ENCODE peak calls at places on chromosomes 7 and 10, in ten cellular contexts. One of them, this sample, is unnamed.

GRCh38 chr10:131199646-131200045 is 111.9 kb downstream of the TCERG1L start:
- DNase-seq in WERI-Rb-1: no peak
- DNase-seq in posterior vena cava: peak; percentile 9
- DNase-seq in AG04450: no peak
- DNase-seq in stimulated activated naive B cell treated with anti-CD40 and anti-IgM and Interleukin-4, amounts not matched to agents 10 μg/mL and 1 μg/mL and 100 μg/mL, for 72 hours: no peak
- DNase-seq in effector memory CD8-positive, alpha-beta T cell: no peak
- DNase-seq in NCI-H1694: no peak
- DNase-seq in T-cell: no peak
- DNase-seq in M059J: no peak
- DNase-seq in left kidney: peak; percentile 41
- DNase-seq in this sample: no peak

GRCh38 chr7:151057038-151057736 is 510 bp downstream of the CDK5 start:
- DNase-seq in AG04450: no peak
- DNase-seq in left kidney: no peak
- DNase-seq in M059J: no peak
- DNase-seq in stimulated activated naive B cell treated with anti-CD40 and anti-IgM and Interleukin-4, amounts not matched to agents 10 μg/mL and 1 μg/mL and 100 μg/mL, for 72 hours: no peak
- DNase-seq in posterior vena cava: no peak
- DNase-seq in effector memory CD8-positive, alpha-beta T cell: no peak
- DNase-seq in NCI-H1694: no peak
- DNase-seq in T-cell: no peak
- DNase-seq in WERI-Rb-1: peak; percentile 35
- DNase-seq in this sample: no peak

GRCh38 chr10:5449227-5449626 is 36.9 kb downstream of the NET1 start:
- DNase-seq in T-cell: no peak
- DNase-seq in stimulated activated naive B cell treated with anti-CD40 and anti-IgM and Interleukin-4, amounts not matched to agents 10 μg/mL and 1 μg/mL and 100 μg/mL, for 72 hours: no peak
- DNase-seq in left kidney: no peak
- DNase-seq in M059J: no peak
- DNase-seq in effector memory CD8-positive, alpha-beta T cell: no peak
- DNase-seq in posterior vena cava: no peak
- DNase-seq in NCI-H1694: no peak
- DNase-seq in AG04450: no peak
- DNase-seq in WERI-Rb-1: no peak
- DNase-seq in this sample: no peak

GRCh38 chr7:130912086-130912909 is 178.3 kb upstream of the KLF14 start:
- DNase-seq in T-cell: no peak
- DNase-seq in M059J: peak; percentile 96
- DNase-seq in WERI-Rb-1: no peak
- DNase-seq in stimulated activated naive B cell treated with anti-CD40 and anti-IgM and Interleukin-4, amounts not matched to agents 10 μg/mL and 1 μg/mL and 100 μg/mL, for 72 hours: no peak
- DNase-seq in left kidney: no peak
- DNase-seq in posterior vena cava: no peak
- DNase-seq in NCI-H1694: no peak
- DNase-seq in AG04450: peak; percentile 67
- DNase-seq in effector memory CD8-positive, alpha-beta T cell: no peak
- DNase-seq in this sample: no peak

GRCh38 chr10:55966131-55966530 is 394.9 kb downstream of the ZWINT start:
- DNase-seq in left kidney: no peak
- DNase-seq in effector memory CD8-positive, alpha-beta T cell: no peak
- DNase-seq in WERI-Rb-1: no peak
- DNase-seq in AG04450: no peak
- DNase-seq in NCI-H1694: no peak
- DNase-seq in M059J: no peak
- DNase-seq in stimulated activated naive B cell treated with anti-CD40 and anti-IgM and Interleukin-4, amounts not matched to agents 10 μg/mL and 1 μg/mL and 100 μg/mL, for 72 hours: no peak
- DNase-seq in posterior vena cava: no peak
- DNase-seq in T-cell: no peak
- DNase-seq in this sample: no peak

GRCh38 chr10:35040761-35041501 is 49.2 kb downstream of the CUL2 start:
- DNase-seq in M059J: peak; percentile 74
- DNase-seq in WERI-Rb-1: peak; percentile 54
- DNase-seq in T-cell: no peak
- DNase-seq in stimulated activated naive B cell treated with anti-CD40 and anti-IgM and Interleukin-4, amounts not matched to agents 10 μg/mL and 1 μg/mL and 100 μg/mL, for 72 hours: no peak
- DNase-seq in left kidney: no peak
- DNase-seq in posterior vena cava: no peak
- DNase-seq in AG04450: no peak
- DNase-seq in effector memory CD8-positive, alpha-beta T cell: no peak
- DNase-seq in NCI-H1694: no peak
- DNase-seq in this sample: no peak

GRCh38 chr7:48035967-48036478 is 680 bp downstream of the C7orf57 start:
- DNase-seq in left kidney: peak; percentile 72
- DNase-seq in effector memory CD8-positive, alpha-beta T cell: no peak
- DNase-seq in stimulated activated naive B cell treated with anti-CD40 and anti-IgM and Interleukin-4, amounts not matched to agents 10 μg/mL and 1 μg/mL and 100 μg/mL, for 72 hours: no peak
- DNase-seq in WERI-Rb-1: peak; percentile 19
- DNase-seq in posterior vena cava: peak; percentile 85
- DNase-seq in M059J: peak; percentile 26
- DNase-seq in AG04450: no peak
- DNase-seq in NCI-H1694: no peak
- DNase-seq in T-cell: no peak
- DNase-seq in this sample: no peak

GRCh38 chr10:117499248-117500105 is 43.1 kb upstream of the EMX2 start:
- DNase-seq in M059J: no peak
- DNase-seq in AG04450: no peak
- DNase-seq in NCI-H1694: no peak
- DNase-seq in stimulated activated naive B cell treated with anti-CD40 and anti-IgM and Interleukin-4, amounts not matched to agents 10 μg/mL and 1 μg/mL and 100 μg/mL, for 72 hours: no peak
- DNase-seq in T-cell: no peak
- DNase-seq in WERI-Rb-1: no peak
- DNase-seq in posterior vena cava: no peak
- DNase-seq in effector memory CD8-positive, alpha-beta T cell: no peak
- DNase-seq in left kidney: no peak
- DNase-seq in this sample: no peak

GRCh38 chr10:71429929-71430328 is 33.2 kb downstream of the CDH23 start:
- DNase-seq in stimulated activated naive B cell treated with anti-CD40 and anti-IgM and Interleukin-4, amounts not matched to agents 10 μg/mL and 1 μg/mL and 100 μg/mL, for 72 hours: no peak
- DNase-seq in NCI-H1694: no peak
- DNase-seq in WERI-Rb-1: peak; percentile 41
- DNase-seq in M059J: no peak
- DNase-seq in posterior vena cava: peak; percentile 30
- DNase-seq in T-cell: no peak
- DNase-seq in AG04450: no peak
- DNase-seq in left kidney: no peak
- DNase-seq in effector memory CD8-positive, alpha-beta T cell: no peak
- DNase-seq in this sample: no peak

GRCh38 chr7:39683216-39683845 is 60.0 kb downstream of the RALA start:
- DNase-seq in M059J: peak; percentile 39
- DNase-seq in AG04450: no peak
- DNase-seq in T-cell: no peak
- DNase-seq in effector memory CD8-positive, alpha-beta T cell: no peak
- DNase-seq in stimulated activated naive B cell treated with anti-CD40 and anti-IgM and Interleukin-4, amounts not matched to agents 10 μg/mL and 1 μg/mL and 100 μg/mL, for 72 hours: no peak
- DNase-seq in WERI-Rb-1: no peak
- DNase-seq in posterior vena cava: no peak
- DNase-seq in left kidney: peak; percentile 15
- DNase-seq in NCI-H1694: no peak
- DNase-seq in this sample: no peak

GRCh38 chr7:132002343-132002968 is 446.0 kb upstream of the PODXL start:
- DNase-seq in M059J: peak; percentile 19
- DNase-seq in WERI-Rb-1: no peak
- DNase-seq in T-cell: no peak
- DNase-seq in left kidney: no peak
- DNase-seq in posterior vena cava: no peak
- DNase-seq in AG04450: no peak
- DNase-seq in stimulated activated naive B cell treated with anti-CD40 and anti-IgM and Interleukin-4, amounts not matched to agents 10 μg/mL and 1 μg/mL and 100 μg/mL, for 72 hours: no peak
- DNase-seq in NCI-H1694: no peak
- DNase-seq in effector memory CD8-positive, alpha-beta T cell: no peak
- DNase-seq in this sample: no peak

GRCh38 chr10:23927926-23928325 is 281.0 kb upstream of the KIAA1217 start:
- DNase-seq in effector memory CD8-positive, alpha-beta T cell: no peak
- DNase-seq in left kidney: no peak
- DNase-seq in T-cell: no peak
- DNase-seq in NCI-H1694: no peak
- DNase-seq in posterior vena cava: no peak
- DNase-seq in M059J: no peak
- DNase-seq in WERI-Rb-1: no peak
- DNase-seq in stimulated activated naive B cell treated with anti-CD40 and anti-IgM and Interleukin-4, amounts not matched to agents 10 μg/mL and 1 μg/mL and 100 μg/mL, for 72 hours: no peak
- DNase-seq in AG04450: no peak
- DNase-seq in this sample: no peak

GRCh38 chr7:114825423-114825951 is 96.4 kb upstream of the MDFIC start:
- DNase-seq in AG04450: no peak
- DNase-seq in left kidney: no peak
- DNase-seq in WERI-Rb-1: no peak
- DNase-seq in M059J: no peak
- DNase-seq in T-cell: no peak
- DNase-seq in stimulated activated naive B cell treated with anti-CD40 and anti-IgM and Interleukin-4, amounts not matched to agents 10 μg/mL and 1 μg/mL and 100 μg/mL, for 72 hours: no peak
- DNase-seq in NCI-H1694: no peak
- DNase-seq in effector memory CD8-positive, alpha-beta T cell: no peak
- DNase-seq in posterior vena cava: no peak
- DNase-seq in this sample: peak; percentile 6

GRCh38 chr10:88408111-88408510 is 175.0 kb downstream of the RNLS start:
- DNase-seq in AG04450: no peak
- DNase-seq in M059J: no peak
- DNase-seq in NCI-H1694: no peak
- DNase-seq in effector memory CD8-positive, alpha-beta T cell: no peak
- DNase-seq in WERI-Rb-1: no peak
- DNase-seq in left kidney: no peak
- DNase-seq in posterior vena cava: no peak
- DNase-seq in T-cell: no peak
- DNase-seq in stimulated activated naive B cell treated with anti-CD40 and anti-IgM and Interleukin-4, amounts not matched to agents 10 μg/mL and 1 μg/mL and 100 μg/mL, for 72 hours: no peak
- DNase-seq in this sample: no peak

GRCh38 chr10:71727429-71728217 is 8.0 kb upstream of the C10orf105 start:
- DNase-seq in NCI-H1694: peak; percentile 55
- DNase-seq in effector memory CD8-positive, alpha-beta T cell: peak; percentile 74
- DNase-seq in left kidney: no peak
- DNase-seq in posterior vena cava: peak; percentile 91
- DNase-seq in stimulated activated naive B cell treated with anti-CD40 and anti-IgM and Interleukin-4, amounts not matched to agents 10 μg/mL and 1 μg/mL and 100 μg/mL, for 72 hours: peak; percentile 51
- DNase-seq in AG04450: no peak
- DNase-seq in WERI-Rb-1: no peak
- DNase-seq in M059J: peak; percentile 34
- DNase-seq in T-cell: peak; percentile 76
- DNase-seq in this sample: peak; percentile 51

GRCh38 chr10:17210361-17210760 is 8.9 kb upstream of the TRDMT1 start:
- DNase-seq in posterior vena cava: no peak
- DNase-seq in stimulated activated naive B cell treated with anti-CD40 and anti-IgM and Interleukin-4, amounts not matched to agents 10 μg/mL and 1 μg/mL and 100 μg/mL, for 72 hours: no peak
- DNase-seq in AG04450: no peak
- DNase-seq in NCI-H1694: no peak
- DNase-seq in T-cell: no peak
- DNase-seq in M059J: peak; percentile 23
- DNase-seq in WERI-Rb-1: no peak
- DNase-seq in effector memory CD8-positive, alpha-beta T cell: no peak
- DNase-seq in left kidney: no peak
- DNase-seq in this sample: no peak

GRCh38 chr10:75611081-75611971 is 179.9 kb downstream of the LRMDA start:
- DNase-seq in posterior vena cava: no peak
- DNase-seq in left kidney: no peak
- DNase-seq in stimulated activated naive B cell treated with anti-CD40 and anti-IgM and Interleukin-4, amounts not matched to agents 10 μg/mL and 1 μg/mL and 100 μg/mL, for 72 hours: no peak
- DNase-seq in NCI-H1694: no peak
- DNase-seq in WERI-Rb-1: no peak
- DNase-seq in AG04450: no peak
- DNase-seq in effector memory CD8-positive, alpha-beta T cell: no peak
- DNase-seq in T-cell: no peak
- DNase-seq in M059J: no peak
- DNase-seq in this sample: no peak

GRCh38 chr7:38411404-38411803 is 138.0 kb upstream of the TARP start:
- DNase-seq in WERI-Rb-1: peak; percentile 47
- DNase-seq in stimulated activated naive B cell treated with anti-CD40 and anti-IgM and Interleukin-4, amounts not matched to agents 10 μg/mL and 1 μg/mL and 100 μg/mL, for 72 hours: no peak
- DNase-seq in T-cell: no peak
- DNase-seq in AG04450: no peak
- DNase-seq in M059J: peak; percentile 25
- DNase-seq in left kidney: peak; percentile 12
- DNase-seq in effector memory CD8-positive, alpha-beta T cell: no peak
- DNase-seq in NCI-H1694: no peak
- DNase-seq in posterior vena cava: no peak
- DNase-seq in this sample: no peak

GRCh38 chr10:51389415-51390342 is 309.7 kb downstream of the CSTF2T start:
- DNase-seq in posterior vena cava: no peak
- DNase-seq in M059J: peak; percentile 90
- DNase-seq in stimulated activated naive B cell treated with anti-CD40 and anti-IgM and Interleukin-4, amounts not matched to agents 10 μg/mL and 1 μg/mL and 100 μg/mL, for 72 hours: peak; percentile 20
- DNase-seq in AG04450: peak; percentile 97
- DNase-seq in T-cell: no peak
- DNase-seq in left kidney: peak; percentile 39
- DNase-seq in WERI-Rb-1: peak; percentile 41
- DNase-seq in effector memory CD8-positive, alpha-beta T cell: no peak
- DNase-seq in NCI-H1694: peak; percentile 0
- DNase-seq in this sample: peak; percentile 19

GRCh38 chr10:122126763-122127659 is 138.0 kb downstream of the TACC2 start:
- DNase-seq in effector memory CD8-positive, alpha-beta T cell: no peak
- DNase-seq in WERI-Rb-1: no peak
- DNase-seq in M059J: peak; percentile 94
- DNase-seq in posterior vena cava: no peak
- DNase-seq in T-cell: no peak
- DNase-seq in stimulated activated naive B cell treated with anti-CD40 and anti-IgM and Interleukin-4, amounts not matched to agents 10 μg/mL and 1 μg/mL and 100 μg/mL, for 72 hours: no peak
- DNase-seq in left kidney: peak; percentile 62
- DNase-seq in NCI-H1694: no peak
- DNase-seq in AG04450: peak; percentile 89
- DNase-seq in this sample: no peak

GRCh38 chr10:128316925-128317324 is 190.7 kb upstream of the MKI67 start:
- DNase-seq in M059J: no peak
- DNase-seq in WERI-Rb-1: no peak
- DNase-seq in left kidney: no peak
- DNase-seq in NCI-H1694: no peak
- DNase-seq in posterior vena cava: no peak
- DNase-seq in stimulated activated naive B cell treated with anti-CD40 and anti-IgM and Interleukin-4, amounts not matched to agents 10 μg/mL and 1 μg/mL and 100 μg/mL, for 72 hours: no peak
- DNase-seq in effector memory CD8-positive, alpha-beta T cell: no peak
- DNase-seq in AG04450: no peak
- DNase-seq in T-cell: no peak
- DNase-seq in this sample: no peak

GRCh38 chr10:103888113-103888841 is 29.7 kb downstream of the STN1 start:
- DNase-seq in T-cell: no peak
- DNase-seq in stimulated activated naive B cell treated with anti-CD40 and anti-IgM and Interleukin-4, amounts not matched to agents 10 μg/mL and 1 μg/mL and 100 μg/mL, for 72 hours: no peak
- DNase-seq in M059J: peak; percentile 84
- DNase-seq in AG04450: peak; percentile 73
- DNase-seq in posterior vena cava: no peak
- DNase-seq in left kidney: peak; percentile 86
- DNase-seq in effector memory CD8-positive, alpha-beta T cell: no peak
- DNase-seq in NCI-H1694: peak; percentile 47
- DNase-seq in WERI-Rb-1: no peak
- DNase-seq in this sample: no peak

GRCh38 chr7:135856356-135857144 is 107.9 kb upstream of the FAM180A start:
- DNase-seq in WERI-Rb-1: no peak
- DNase-seq in NCI-H1694: no peak
- DNase-seq in stimulated activated naive B cell treated with anti-CD40 and anti-IgM and Interleukin-4, amounts not matched to agents 10 μg/mL and 1 μg/mL and 100 μg/mL, for 72 hours: no peak
- DNase-seq in T-cell: no peak
- DNase-seq in AG04450: no peak
- DNase-seq in left kidney: no peak
- DNase-seq in posterior vena cava: no peak
- DNase-seq in effector memory CD8-positive, alpha-beta T cell: no peak
- DNase-seq in M059J: peak; percentile 97
- DNase-seq in this sample: no peak

GRCh38 chr7:7178906-7179305 is 3.4 kb upstream of the C1GALT1 start:
- DNase-seq in posterior vena cava: no peak
- DNase-seq in NCI-H1694: no peak
- DNase-seq in effector memory CD8-positive, alpha-beta T cell: no peak
- DNase-seq in M059J: peak; percentile 83
- DNase-seq in stimulated activated naive B cell treated with anti-CD40 and anti-IgM and Interleukin-4, amounts not matched to agents 10 μg/mL and 1 μg/mL and 100 μg/mL, for 72 hours: no peak
- DNase-seq in WERI-Rb-1: no peak
- DNase-seq in left kidney: no peak
- DNase-seq in AG04450: no peak
- DNase-seq in T-cell: no peak
- DNase-seq in this sample: no peak

GRCh38 chr10:60963441-60964256 is 19.7 kb upstream of the RHOBTB1 start:
- DNase-seq in effector memory CD8-positive, alpha-beta T cell: no peak
- DNase-seq in NCI-H1694: no peak
- DNase-seq in stimulated activated naive B cell treated with anti-CD40 and anti-IgM and Interleukin-4, amounts not matched to agents 10 μg/mL and 1 μg/mL and 100 μg/mL, for 72 hours: no peak
- DNase-seq in T-cell: no peak
- DNase-seq in left kidney: no peak
- DNase-seq in WERI-Rb-1: no peak
- DNase-seq in M059J: peak; percentile 74
- DNase-seq in AG04450: no peak
- DNase-seq in posterior vena cava: no peak
- DNase-seq in this sample: no peak

GRCh38 chr10:72802291-72803118 is 91.0 kb upstream of the OIT3 start:
- DNase-seq in stimulated activated naive B cell treated with anti-CD40 and anti-IgM and Interleukin-4, amounts not matched to agents 10 μg/mL and 1 μg/mL and 100 μg/mL, for 72 hours: no peak
- DNase-seq in WERI-Rb-1: no peak
- DNase-seq in effector memory CD8-positive, alpha-beta T cell: no peak
- DNase-seq in posterior vena cava: no peak
- DNase-seq in T-cell: no peak
- DNase-seq in M059J: peak; percentile 69
- DNase-seq in AG04450: no peak
- DNase-seq in NCI-H1694: no peak
- DNase-seq in left kidney: no peak
- DNase-seq in this sample: no peak

GRCh38 chr7:17368856-17369520 is 70.5 kb downstream of the AHR start:
- DNase-seq in NCI-H1694: no peak
- DNase-seq in posterior vena cava: no peak
- DNase-seq in WERI-Rb-1: no peak
- DNase-seq in left kidney: no peak
- DNase-seq in M059J: no peak
- DNase-seq in AG04450: no peak
- DNase-seq in stimulated activated naive B cell treated with anti-CD40 and anti-IgM and Interleukin-4, amounts not matched to agents 10 μg/mL and 1 μg/mL and 100 μg/mL, for 72 hours: no peak
- DNase-seq in T-cell: no peak
- DNase-seq in effector memory CD8-positive, alpha-beta T cell: no peak
- DNase-seq in this sample: no peak

GRCh38 chr7:121484089-121484763 is 88.1 kb upstream of the FAM3C start:
- DNase-seq in T-cell: no peak
- DNase-seq in WERI-Rb-1: no peak
- DNase-seq in effector memory CD8-positive, alpha-beta T cell: no peak
- DNase-seq in posterior vena cava: no peak
- DNase-seq in stimulated activated naive B cell treated with anti-CD40 and anti-IgM and Interleukin-4, amounts not matched to agents 10 μg/mL and 1 μg/mL and 100 μg/mL, for 72 hours: no peak
- DNase-seq in AG04450: no peak
- DNase-seq in NCI-H1694: no peak
- DNase-seq in M059J: no peak
- DNase-seq in left kidney: no peak
- DNase-seq in this sample: no peak